ENCODE peak calls at places on chromosomes 4 and X, in five cellular contexts. J, D, K, B and Q are unnamed samples.

GRCh38 chr4:110955748-110956147 is 332.9 kb upstream of the PITX2 start:
- DNase-seq in J (no peak), D (no peak), K (no peak), B (no peak), Q (no peak)

GRCh38 chr4:24598025-24598424 is 13.7 kb upstream of the DHX15 start:
- DNase-seq in J (no peak), D (no peak), K (no peak), B (no peak), Q (no peak)

GRCh38 chr4:120317713-120318112 is 251.1 kb upstream of the MAD2L1 start:
- DNase-seq in J (no peak), D (peak; percentile 2), K (no peak), B (no peak), Q (no peak)

GRCh38 chr4:165621983-165622382 is 243.2 kb downstream of the CPE start:
- DNase-seq in J (no peak), D (no peak), K (no peak), B (peak; percentile 43), Q (no peak)

GRCh38 chr4:76407440-76408119 is 13.4 kb downstream of the CCDC158 start:
- DNase-seq in J (no peak), D (no peak), K (no peak), B (no peak), Q (no peak)

GRCh38 chr4:56307423-56307822 is 79.9 kb downstream of the AASDH start:
- DNase-seq in J (no peak), D (no peak), K (no peak), B (peak; percentile 46), Q (no peak)

GRCh38 chr4:7827566-7827965 is 112.1 kb downstream of the AFAP1 start:
- DNase-seq in J (no peak), D (no peak), K (no peak), B (no peak), Q (no peak)

GRCh38 chr4:152454398-152455011 is 81.4 kb downstream of the FBXW7 start:
- DNase-seq in J (no peak), D (no peak), K (no peak), B (peak; percentile 43), Q (no peak)

GRCh38 chrX:11100281-11101035 is 10.7 kb upstream of the HCCS start:
- DNase-seq in J (no peak), D (peak; percentile 8), K (no peak), B (peak; percentile 10), Q (no peak)

GRCh38 chrX:102975016-102975415 is 37.9 kb downstream of the RAB40AL start:
- DNase-seq in J (no peak), D (no peak), K (no peak), B (no peak), Q (no peak)

GRCh38 chr4:41613782-41614181 is 75.8 kb downstream of the LIMCH1 start:
- DNase-seq in J (no peak), D (no peak), K (no peak), B (no peak), Q (no peak)

GRCh38 chr4:51842167-51842553 is 793 bp upstream of the DCUN1D4 start:
- DNase-seq in J (no peak), D (no peak), K (no peak), B (no peak), Q (no peak)

GRCh38 chr4:40800064-40800463 is 50.3 kb downstream of the NSUN7 start:
- DNase-seq in J (no peak), D (no peak), K (no peak), B (no peak), Q (no peak)